ENCODE peak calls at places on chromosomes 6 and 20, in eight cellular contexts. X is neural progenitor cell, Y is right lobe of liver, E is gastrocnemius medialis, L is HepG2, I is aorta, J is psoas muscle, R is transverse colon. A is an unnamed sample.

GRCh38 chr6:10237284-10238043 is 177.4 kb downstream of the TFAP2A start:
- DNase-seq in X (no peak), Y (no peak), E (no peak), L (no peak), I (no peak), J (no peak), R (peak), A (no peak)

GRCh38 chr20:57071283-57071701 is 195.1 kb downstream of the BMP7 start:
- DNase-seq in X (peak), Y (no peak), E (no peak), L (no peak), I (peak), J (no peak), R (no peak), A (no peak)

GRCh38 chr6:123415844-123416468 is 220.8 kb downstream of the TRDN start:
- DNase-seq in X (peak), Y (no peak), E (peak), L (peak), I (no peak), J (no peak), R (peak), A (no peak)

GRCh38 chr6:36117639-36118549 is 12.4 kb upstream of the MAPK13 start:
- DNase-seq in X (no peak), Y (no peak), E (no peak), L (no peak), I (no peak), J (no peak), R (no peak), A (no peak)

GRCh38 chr20:24952376-24953203 is 3.5 kb downstream of the CST7 start:
- DNase-seq in X (no peak), Y (peak), E (no peak), L (no peak), I (no peak), J (no peak), R (no peak), A (no peak)

GRCh38 chr6:141580988-141581387 is 551.7 kb upstream of the GJE1 start:
- DNase-seq in X (no peak), Y (no peak), E (no peak), L (no peak), I (no peak), J (no peak), R (no peak), A (no peak)

GRCh38 chr6:54427396-54427910 is 119.2 kb downstream of the TINAG start:
- DNase-seq in X (no peak), Y (no peak), E (no peak), L (no peak), I (no peak), J (no peak), R (no peak), A (no peak)

GRCh38 chr6:106379951-106380350 is 19.4 kb downstream of the CRYBG1 start:
- DNase-seq in X (no peak), Y (no peak), E (no peak), L (no peak), I (no peak), J (no peak), R (no peak), A (no peak)

GRCh38 chr6:108874470-108875160 is 26.4 kb downstream of the ARMC2 start:
- DNase-seq in X (no peak), Y (no peak), E (no peak), L (no peak), I (no peak), J (no peak), R (peak), A (no peak)

GRCh38 chr6:147077251-147077650 is 127.0 kb upstream of the STXBP5 start:
- DNase-seq in X (no peak), Y (no peak), E (peak), L (no peak), I (no peak), J (no peak), R (no peak), A (peak)

GRCh38 chr6:33740204-33740608 is 6.5 kb downstream of the IP6K3 start:
- DNase-seq in X (no peak), Y (peak), E (peak), L (peak), I (no peak), J (peak), R (no peak), A (no peak)

GRCh38 chr6:170102038-170102437 is 188.8 kb downstream of the DLL1 start:
- DNase-seq in X (no peak), Y (no peak), E (no peak), L (no peak), I (peak), J (no peak), R (peak), A (no peak)

GRCh38 chr20:9928281-9928737 is 89.4 kb upstream of the PAK5 start:
- DNase-seq in X (no peak), Y (no peak), E (no peak), L (no peak), I (no peak), J (no peak), R (no peak), A (no peak)

GRCh38 chr20:63567382-63568169 is 6.5 kb downstream of the HELZ2 start:
- DNase-seq in X (no peak), Y (no peak), E (no peak), L (no peak), I (peak), J (peak), R (peak), A (peak)

GRCh38 chr6:21455071-21455470 is 138.5 kb upstream of the SOX4 start:
- DNase-seq in X (no peak), Y (no peak), E (no peak), L (no peak), I (no peak), J (no peak), R (no peak), A (no peak)

GRCh38 chr6:133992992-133993682 is 40.1 kb downstream of the TBPL1 start:
- DNase-seq in X (no peak), Y (no peak), E (no peak), L (no peak), I (no peak), J (no peak), R (no peak), A (no peak)

GRCh38 chr6:112939543-112939942 is 592.4 kb downstream of the RFPL4B start:
- DNase-seq in X (no peak), Y (no peak), E (no peak), L (no peak), I (no peak), J (no peak), R (no peak), A (no peak)

GRCh38 chr6:30626484-30627366 is at the start of gene ATAT1:
- DNase-seq in X (peak), Y (peak), E (peak), L (peak), I (peak), J (peak), R (peak), A (peak)

GRCh38 chr6:14681699-14682487 is 564.0 kb upstream of the JARID2 start:
- DNase-seq in X (no peak), Y (no peak), E (no peak), L (no peak), I (no peak), J (no peak), R (no peak), A (no peak)

GRCh38 chr20:5570442-5570841 is 179.8 kb upstream of the SHLD1 start:
- DNase-seq in X (no peak), Y (no peak), E (no peak), L (no peak), I (no peak), J (no peak), R (no peak), A (no peak)

GRCh38 chr20:48951041-48951440 is 29.5 kb downstream of the ARFGEF2 start:
- DNase-seq in X (no peak), Y (no peak), E (no peak), L (no peak), I (no peak), J (no peak), R (no peak), A (no peak)

GRCh38 chr6:16883414-16883813 is 122.2 kb upstream of the ATXN1 start:
- DNase-seq in X (no peak), Y (no peak), E (no peak), L (no peak), I (no peak), J (no peak), R (no peak), A (no peak)

GRCh38 chr6:129860901-129861665 is at the start of gene TMEM244:
- DNase-seq in X (no peak), Y (no peak), E (no peak), L (no peak), I (no peak), J (no peak), R (no peak), A (no peak)

GRCh38 chr6:40791004-40791403 is 203.8 kb upstream of the LRFN2 start:
- DNase-seq in X (no peak), Y (no peak), E (no peak), L (no peak), I (no peak), J (no peak), R (no peak), A (no peak)

GRCh38 chr6:41937472-41937871 is 4.1 kb downstream of the CCND3 start:
- DNase-seq in X (no peak), Y (no peak), E (no peak), L (no peak), I (no peak), J (no peak), R (no peak), A (no peak)

GRCh38 chr6:34055223-34055933 is 90.5 kb downstream of the GRM4 start:
- DNase-seq in X (peak), Y (no peak), E (no peak), L (peak), I (no peak), J (peak), R (peak), A (peak)

GRCh38 chr20:63470410-63470809 is 2.0 kb downstream of the KCNQ2 start:
- DNase-seq in X (no peak), Y (no peak), E (no peak), L (no peak), I (no peak), J (no peak), R (no peak), A (no peak)

GRCh38 chr6:19415605-19416326 is 421.4 kb upstream of the ID4 start:
- DNase-seq in X (no peak), Y (no peak), E (no peak), L (no peak), I (no peak), J (no peak), R (no peak), A (no peak)

GRCh38 chr6:41371461-41371991 is 36.1 kb downstream of the NCR2 start:
- DNase-seq in X (peak), Y (peak), E (no peak), L (no peak), I (no peak), J (peak), R (peak), A (no peak)

GRCh38 chr20:58236612-58237317 is 8.3 kb upstream of the ANKRD60 start:
- DNase-seq in X (peak), Y (peak), E (peak), L (peak), I (peak), J (peak), R (peak), A (peak)

GRCh38 chr20:33687370-33687915 is 1.3 kb upstream of the E2F1 start:
- DNase-seq in X (no peak), Y (no peak), E (no peak), L (no peak), I (no peak), J (no peak), R (no peak), A (no peak)

GRCh38 chr6:99604161-99605073 is 2.2 kb upstream of the PRDM13 start:
- DNase-seq in X (peak), Y (no peak), E (no peak), L (no peak), I (no peak), J (no peak), R (no peak), A (peak)
- H3K4me3 ChIP-seq in X (peak), Y (no peak), E (peak), L (peak), I (no peak), J (peak), R (peak), A (peak)

GRCh38 chr20:37346526-37347346 is 796 bp downstream of the SRC start:
- DNase-seq in X (peak), Y (no peak), E (no peak), L (no peak), I (peak), J (no peak), R (no peak), A (no peak)

GRCh38 chr20:37348643-37349516 is 2.9 kb downstream of the SRC start:
- DNase-seq in X (no peak), Y (no peak), E (no peak), L (no peak), I (no peak), J (no peak), R (no peak), A (no peak)

GRCh38 chr20:37347347-37347823 is 1.4 kb downstream of the SRC start:
- DNase-seq in X (no peak), Y (no peak), E (no peak), L (no peak), I (no peak), J (no peak), R (no peak), A (no peak)

GRCh38 chr20:37349517-37350491 is 3.9 kb downstream of the SRC start:
- DNase-seq in X (no peak), Y (no peak), E (no peak), L (no peak), I (peak), J (no peak), R (no peak), A (no peak)

DNA sequence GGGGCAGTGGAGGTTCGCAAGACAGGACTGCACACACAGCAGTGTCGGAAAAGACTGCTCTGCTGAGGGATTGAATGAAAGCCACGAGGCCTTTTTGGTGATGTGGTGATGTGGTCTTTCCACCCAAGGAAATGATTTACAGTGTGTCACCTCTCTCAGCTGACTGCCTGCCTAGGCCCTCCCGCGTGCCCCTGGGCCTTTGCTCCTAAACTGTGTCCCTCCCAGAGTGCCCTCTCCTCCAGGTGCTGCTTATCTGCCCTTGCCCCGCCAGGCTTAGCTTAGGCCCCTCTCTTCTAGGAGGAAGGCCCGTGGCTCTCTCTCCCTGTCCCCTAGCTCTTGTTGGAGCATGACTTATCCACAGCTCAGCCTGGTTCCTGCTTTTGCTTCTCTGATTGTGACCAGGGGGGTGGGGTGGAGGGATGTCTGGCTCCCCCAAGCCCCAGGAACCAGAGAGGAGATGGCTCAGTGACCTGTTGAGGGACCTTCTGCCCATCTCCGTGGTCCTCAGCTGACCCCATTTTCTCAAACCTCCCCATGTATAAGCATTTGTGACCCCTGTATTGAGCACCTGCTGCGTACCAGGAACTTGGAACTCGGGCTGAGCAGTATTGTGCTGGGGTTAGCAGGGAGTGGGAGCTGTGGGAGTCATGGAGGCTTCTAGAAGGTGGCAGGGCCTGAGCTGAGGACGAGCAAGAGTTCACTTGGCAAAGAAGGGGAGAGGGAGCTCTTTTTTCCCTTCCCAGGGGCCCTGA is 2.1 kb downstream of the SRC start:
- DNase-seq in X (no peak), Y (no peak), E (no peak), L (no peak), I (peak), J (no peak), R (no peak), A (no peak)
- H3K4me3 ChIP-seq in X (no peak), Y (no peak), E (no peak), L (no peak), I (no peak), J (no peak), R (no peak), A (no peak)

GRCh38 chr20:62409935-62410741 is 3.1 kb upstream of the CABLES2 start:
- DNase-seq in X (peak), Y (no peak), E (no peak), L (peak), I (no peak), J (peak), R (peak), A (peak)
- H3K4me3 ChIP-seq in X (no peak), Y (no peak), E (no peak), L (peak), I (no peak), J (no peak), R (no peak), A (peak)

DNA sequence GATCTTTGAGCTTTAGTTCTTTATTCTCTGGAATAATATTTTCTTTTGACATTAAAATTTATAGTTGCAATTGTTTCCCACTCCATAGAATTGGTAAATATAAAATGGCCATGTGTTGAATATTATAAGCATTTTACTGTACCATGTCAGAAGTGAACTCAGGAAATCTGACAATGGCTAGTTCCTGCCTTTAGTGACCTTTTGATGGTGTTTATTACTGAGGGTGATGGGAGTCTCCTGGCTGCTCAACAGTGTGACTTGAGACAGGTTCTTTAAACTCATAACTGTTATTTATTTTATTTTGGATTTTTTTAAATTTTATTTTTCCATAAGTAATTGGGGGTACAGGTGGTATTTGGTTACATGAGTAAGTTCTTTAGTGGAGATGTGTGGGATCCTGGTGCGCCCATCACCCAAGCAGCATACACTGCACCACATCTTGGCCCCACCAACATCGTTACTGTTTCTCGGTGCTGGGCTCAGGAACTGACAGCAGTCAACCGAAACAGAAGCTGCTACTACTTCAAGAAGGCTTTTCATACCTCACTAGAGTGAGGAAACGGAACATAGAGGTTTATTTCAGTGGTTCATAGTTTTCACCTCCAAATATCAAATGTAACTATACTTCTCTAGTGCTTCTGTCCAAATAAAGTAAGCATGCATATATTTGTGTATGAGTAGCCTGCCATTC is 90.4 kb downstream of the PLEKHG1 start:
- DNase-seq in X (no peak), Y (no peak), E (no peak), L (no peak), I (no peak), J (no peak), R (no peak), A (no peak)
- H3K4me3 ChIP-seq in X (no peak), Y (no peak), E (no peak), L (no peak), I (no peak), J (no peak), R (no peak), A (no peak)

GRCh38 chr20:50188879-50189680 is 1.6 kb upstream of the CEBPB start:
- DNase-seq in X (no peak), Y (peak), E (no peak), L (peak), I (no peak), J (no peak), R (no peak), A (peak)

GRCh38 chr20:50191065-50191565 is 485 bp downstream of the CEBPB start:
- DNase-seq in X (no peak), Y (peak), E (no peak), L (no peak), I (peak), J (peak), R (peak), A (peak)

GRCh38 chr20:50188287-50188688 is 2.3 kb upstream of the CEBPB start:
- DNase-seq in X (no peak), Y (no peak), E (no peak), L (no peak), I (no peak), J (no peak), R (no peak), A (no peak)

GRCh38 chr20:50190251-50191064 is at the start of gene CEBPB:
- DNase-seq in X (peak), Y (peak), E (peak), L (peak), I (peak), J (peak), R (peak), A (peak)

GRCh38 chr20:50189681-50190250 is 864 bp upstream of the CEBPB start:
- DNase-seq in X (peak), Y (peak), E (no peak), L (peak), I (no peak), J (peak), R (peak), A (peak)
- H3K4me3 ChIP-seq in X (peak), Y (peak), E (peak), L (peak), I (no peak), J (peak), R (peak), A (peak)

GRCh38 chr20:41145821-41146620 is 8.7 kb downstream of the PLCG1 start:
- DNase-seq in X (no peak), Y (no peak), E (no peak), L (no peak), I (peak), J (peak), R (no peak), A (peak)
- H3K4me3 ChIP-seq in X (no peak), Y (no peak), E (no peak), L (no peak), I (no peak), J (no peak), R (no peak), A (no peak)

GRCh38 chr6:2857185-2857579 is 15.5 kb upstream of the SERPINB1 start:
- DNase-seq in X (no peak), Y (no peak), E (no peak), L (no peak), I (peak), J (no peak), R (no peak), A (no peak)

GRCh38 chr6:2859325-2859700 is 17.6 kb upstream of the SERPINB1 start:
- DNase-seq in X (no peak), Y (no peak), E (no peak), L (no peak), I (no peak), J (no peak), R (no peak), A (no peak)

GRCh38 chr6:2855061-2855519 is 13.4 kb upstream of the SERPINB1 start:
- DNase-seq in X (peak), Y (no peak), E (no peak), L (no peak), I (no peak), J (no peak), R (no peak), A (no peak)

GRCh38 chr6:2858678-2859324 is 17.1 kb upstream of the SERPINB1 start:
- DNase-seq in X (no peak), Y (no peak), E (no peak), L (no peak), I (no peak), J (no peak), R (no peak), A (no peak)

DNA sequence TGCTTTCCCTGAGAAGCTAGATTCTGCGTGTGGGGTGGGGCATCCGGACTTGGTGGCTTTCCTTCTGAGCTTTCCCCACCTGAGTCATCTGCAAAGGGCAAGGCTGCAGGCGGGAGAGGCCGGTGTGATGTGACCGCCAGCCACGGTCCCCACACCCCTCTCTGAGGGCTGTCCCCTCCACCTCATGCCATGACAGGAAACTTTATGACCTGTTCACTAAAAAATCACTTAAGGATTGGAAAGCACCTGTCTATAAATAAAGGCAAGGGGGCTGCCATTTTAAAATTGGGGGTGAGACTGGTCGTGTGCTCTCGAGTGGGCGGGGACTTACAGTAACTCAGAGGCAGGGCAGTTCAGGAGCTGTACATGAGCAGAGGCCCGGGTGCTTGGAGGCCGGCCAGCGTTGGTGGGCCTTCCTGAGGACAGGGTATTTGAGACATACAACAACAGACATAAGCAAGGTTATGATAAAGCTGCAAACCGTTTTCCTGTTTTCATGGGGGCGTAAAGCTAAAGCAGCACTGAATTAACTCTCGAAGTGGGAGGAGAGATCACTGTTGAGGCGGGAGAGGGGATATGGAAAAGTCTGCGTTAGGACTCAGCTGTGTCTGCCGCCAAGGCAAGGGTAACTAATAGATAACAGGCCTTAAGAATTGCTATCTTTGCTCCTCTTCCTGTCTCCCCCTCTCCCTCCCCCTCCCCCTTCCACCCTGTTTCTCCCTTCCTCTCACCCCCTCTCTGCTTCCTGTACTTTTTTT is 16.1 kb upstream of the SERPINB1 start:
- DNase-seq in X (no peak), Y (peak), E (no peak), L (no peak), I (peak), J (no peak), R (peak), A (no peak)
- H3K4me3 ChIP-seq in X (no peak), Y (no peak), E (peak), L (peak), I (no peak), J (no peak), R (no peak), A (peak)

A was measured in lower lobe of right lung.